ENCODE peak calls at places on chromosome 14, in seven cellular contexts. X is endodermal cell; Y is AG04450; C is K562; I is psoas muscle; P is CD4-positive, alpha-beta T cell; O is cardiac muscle cell. J is an unnamed sample.

GRCh38 chr14:104202259-104203070 is 64.1 kb downstream of the KIF26A start:
- DNase-seq in X (no peak), Y (no peak), C (no peak), I (no peak), P (no peak), O (no peak), J (peak)

GRCh38 chr14:67186789-67187188 is 2.5 kb upstream of the GARIN2 start:
- DNase-seq in X (no peak), Y (no peak), C (no peak), I (no peak), P (no peak), O (no peak), J (no peak)

GRCh38 chr14:100051543-100051942 is 13.7 kb upstream of the EVL start:
- DNase-seq in X (no peak), Y (no peak), C (no peak), I (no peak), P (no peak), O (no peak), J (no peak)

GRCh38 chr14:61033024-61033423 is 52.0 kb downstream of the SLC38A6 start:
- DNase-seq in X (no peak), Y (no peak), C (no peak), I (no peak), P (no peak), O (no peak), J (no peak)

GRCh38 chr14:81031488-81031887 is 76.1 kb downstream of the TSHR start:
- DNase-seq in X (no peak), Y (no peak), C (no peak), I (no peak), P (no peak), O (no peak), J (no peak)

GRCh38 chr14:28673056-28673455 is 93.5 kb upstream of the FOXG1 start:
- DNase-seq in X (no peak), Y (no peak), C (no peak), I (no peak), P (no peak), O (no peak), J (no peak)

GRCh38 chr14:61512026-61512425 is 183.3 kb upstream of the HIF1A start:
- DNase-seq in X (no peak), Y (no peak), C (no peak), I (no peak), P (no peak), O (peak), J (no peak)

GRCh38 chr14:99682809-99683618 is 1.1 kb upstream of the CYP46A1 start:
- DNase-seq in X (peak), Y (peak), C (peak), I (peak), P (peak), O (peak), J (peak)

GRCh38 chr14:79745046-79745445 is 466.3 kb downstream of the DIO2 start:
- DNase-seq in X (no peak), Y (no peak), C (no peak), I (no peak), P (no peak), O (no peak), J (no peak)

GRCh38 chr14:24837280-24838046 is 203.5 kb upstream of the GZMB start:
- DNase-seq in X (peak), Y (no peak), C (no peak), I (no peak), P (no peak), O (peak), J (no peak)

GRCh38 chr14:58565834-58566233 is 71.9 kb upstream of the DACT1 start:
- DNase-seq in X (no peak), Y (no peak), C (peak), I (no peak), P (no peak), O (no peak), J (no peak)

GRCh38 chr14:66139432-66139831 is 346.7 kb upstream of the CCDC196 start:
- DNase-seq in X (no peak), Y (no peak), C (no peak), I (no peak), P (no peak), O (no peak), J (no peak)

GRCh38 chr14:35504260-35504659 is 29.7 kb upstream of the INSM2 start:
- DNase-seq in X (no peak), Y (no peak), C (no peak), I (no peak), P (no peak), O (no peak), J (no peak)

GRCh38 chr14:64234877-64235651 is 59.1 kb downstream of the ESR2 start:
- DNase-seq in X (peak), Y (no peak), C (no peak), I (no peak), P (no peak), O (peak), J (no peak)

GRCh38 chr14:105095236-105095805 is 30.1 kb upstream of the GPR132 start:
- DNase-seq in X (no peak), Y (no peak), C (no peak), I (no peak), P (no peak), O (no peak), J (no peak)

GRCh38 chr14:101315802-101316296 is 245.4 kb upstream of the DIO3 start:
- DNase-seq in X (no peak), Y (no peak), C (no peak), I (no peak), P (no peak), O (no peak), J (no peak)

GRCh38 chr14:104688755-104689619 is at the start of gene INF2:
- DNase-seq in X (peak), Y (no peak), C (peak), I (peak), P (peak), O (peak), J (peak)

GRCh38 chr14:98270201-98270600 is 1001.8 kb downstream of the BCL11B start:
- DNase-seq in X (no peak), Y (no peak), C (no peak), I (no peak), P (no peak), O (no peak), J (no peak)

GRCh38 chr14:75566321-75566720 is 12.1 kb upstream of the FLVCR2 start:
- DNase-seq in X (no peak), Y (no peak), C (no peak), I (no peak), P (peak), O (no peak), J (no peak)

GRCh38 chr14:64732066-64732465 is 27.8 kb downstream of the PLEKHG3 start:
- DNase-seq in X (peak), Y (no peak), C (no peak), I (peak), P (no peak), O (no peak), J (no peak)

GRCh38 chr14:89753828-89754439 is 200.6 kb downstream of the EFCAB11 start:
- DNase-seq in X (no peak), Y (no peak), C (no peak), I (no peak), P (no peak), O (no peak), J (no peak)

GRCh38 chr14:31942216-31942841 is 134.8 kb upstream of the ARHGAP5 start:
- DNase-seq in X (peak), Y (no peak), C (no peak), I (no peak), P (no peak), O (no peak), J (no peak)

GRCh38 chr14:22854963-22855724 is 16.4 kb upstream of the LRP10 start:
- DNase-seq in X (no peak), Y (no peak), C (no peak), I (no peak), P (no peak), O (no peak), J (no peak)

GRCh38 chr14:91119556-91120311 is 5.9 kb downstream of the DGLUCY start:
- DNase-seq in X (no peak), Y (no peak), C (no peak), I (peak), P (no peak), O (no peak), J (no peak)

GRCh38 chr14:53306267-53306721 is 153.2 kb upstream of the DDHD1 start:
- DNase-seq in X (peak), Y (peak), C (peak), I (peak), P (peak), O (peak), J (peak)

GRCh38 chr14:39431416-39432178 is 636 bp downstream of the FBXO33 start:
- DNase-seq in X (peak), Y (no peak), C (peak), I (peak), P (peak), O (peak), J (peak)

GRCh38 chr14:72701610-72702009 is 192.3 kb downstream of the DPF3 start:
- DNase-seq in X (peak), Y (no peak), C (no peak), I (no peak), P (no peak), O (peak), J (no peak)

DNA sequence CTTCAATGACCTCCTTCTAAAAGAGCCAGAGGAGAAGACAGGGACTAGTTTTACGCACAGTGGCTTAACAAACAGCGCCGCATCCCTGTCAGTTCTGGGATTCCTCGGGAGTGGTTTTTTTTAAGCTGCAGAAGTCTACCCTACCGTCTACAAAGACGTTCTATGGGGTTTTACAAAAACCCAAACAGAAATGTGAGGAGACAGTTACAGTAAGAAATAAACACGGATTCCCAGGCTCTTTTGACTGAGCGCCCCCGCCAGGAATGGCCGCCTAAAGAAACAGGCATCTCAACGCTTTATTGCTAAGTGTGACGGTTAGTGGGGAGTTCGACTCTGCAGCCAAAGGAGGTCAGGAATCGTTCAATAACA is 484 bp downstream of the ALKBH1 start:
- DNase-seq in X (peak), Y (peak), C (peak), I (no peak), P (no peak), O (peak), J (peak)
- TF ChIP-seq CTCF in X (peak), Y (peak), C (peak), I (peak), P (no peak), O (peak), J (peak)

DNA sequence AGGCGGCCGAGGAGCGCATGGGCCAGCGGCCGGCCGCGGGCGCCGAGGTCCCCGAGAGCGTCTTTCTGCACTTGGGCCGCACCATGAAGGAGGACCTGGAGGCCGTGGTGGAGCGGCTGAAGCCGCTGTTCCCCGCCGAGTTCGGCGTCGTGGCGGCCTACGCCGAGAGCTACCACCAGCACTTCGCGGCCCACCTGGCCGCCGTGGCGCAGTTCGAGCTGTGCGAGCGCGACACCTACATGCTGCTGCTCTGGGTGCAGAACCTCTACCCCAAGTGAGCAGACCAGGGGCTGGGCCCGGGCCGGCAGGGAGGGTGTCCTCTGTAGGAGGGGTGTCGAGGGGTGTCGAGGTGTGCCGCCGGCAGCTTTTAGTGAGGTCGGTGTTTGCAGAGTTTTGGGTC is 4.1 kb downstream of the TNFAIP2 start:
- DNase-seq in X (no peak), Y (no peak), C (no peak), I (no peak), P (no peak), O (no peak), J (no peak)
- H3K27ac ChIP-seq in X (no peak), Y (no peak), C (no peak), I (peak), P (no peak), O (no peak), J (no peak)

GRCh38 chr14:96934961-96935360 is 137.8 kb downstream of the VRK1 start:
- DNase-seq in X (no peak), Y (no peak), C (no peak), I (no peak), P (no peak), O (no peak), J (no peak)
- TF ChIP-seq CTCF in X (no peak), Y (no peak), C (no peak), I (no peak), P (no peak), O (no peak), J (no peak)

GRCh38 chr14:49984419-49984818 is 91.5 kb downstream of the ARF6 start:
- DNase-seq in X (no peak), Y (no peak), C (no peak), I (no peak), P (no peak), O (no peak), J (no peak)

GRCh38 chr14:49980027-49980426 is 87.1 kb downstream of the ARF6 start:
- DNase-seq in X (no peak), Y (no peak), C (no peak), I (no peak), P (no peak), O (no peak), J (no peak)

GRCh38 chr14:49986344-49987014 is 93.6 kb downstream of the ARF6 start:
- DNase-seq in X (no peak), Y (no peak), C (no peak), I (no peak), P (no peak), O (peak), J (no peak)

GRCh38 chr14:49982522-49982951 is 89.7 kb downstream of the ARF6 start:
- DNase-seq in X (no peak), Y (peak), C (no peak), I (no peak), P (no peak), O (peak), J (no peak)

DNA sequence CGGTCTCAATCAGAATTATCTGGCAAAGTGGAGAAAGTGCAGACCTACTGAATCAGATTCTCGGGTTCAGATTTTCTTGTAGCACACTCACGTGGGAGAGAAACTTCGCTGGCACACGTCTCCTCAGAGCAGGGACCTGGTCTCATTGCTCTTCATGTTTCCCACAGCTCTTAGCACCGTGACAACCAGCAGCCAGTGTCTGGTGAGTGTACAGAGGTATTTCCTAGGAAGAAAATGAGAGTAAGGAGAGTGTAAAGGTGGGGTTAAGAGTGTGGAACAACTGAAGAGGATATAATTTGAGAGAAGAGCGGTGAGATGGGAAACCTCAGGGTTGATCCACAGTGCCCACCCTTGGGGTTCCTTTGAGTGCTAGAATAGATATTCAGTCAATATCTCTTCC is 89.2 kb downstream of the ARF6 start:
- DNase-seq in X (no peak), Y (no peak), C (no peak), I (no peak), P (no peak), O (peak), J (no peak)
- H3K27ac ChIP-seq in X (no peak), Y (peak), C (no peak), I (no peak), P (peak), O (no peak), J (peak)

DNA sequence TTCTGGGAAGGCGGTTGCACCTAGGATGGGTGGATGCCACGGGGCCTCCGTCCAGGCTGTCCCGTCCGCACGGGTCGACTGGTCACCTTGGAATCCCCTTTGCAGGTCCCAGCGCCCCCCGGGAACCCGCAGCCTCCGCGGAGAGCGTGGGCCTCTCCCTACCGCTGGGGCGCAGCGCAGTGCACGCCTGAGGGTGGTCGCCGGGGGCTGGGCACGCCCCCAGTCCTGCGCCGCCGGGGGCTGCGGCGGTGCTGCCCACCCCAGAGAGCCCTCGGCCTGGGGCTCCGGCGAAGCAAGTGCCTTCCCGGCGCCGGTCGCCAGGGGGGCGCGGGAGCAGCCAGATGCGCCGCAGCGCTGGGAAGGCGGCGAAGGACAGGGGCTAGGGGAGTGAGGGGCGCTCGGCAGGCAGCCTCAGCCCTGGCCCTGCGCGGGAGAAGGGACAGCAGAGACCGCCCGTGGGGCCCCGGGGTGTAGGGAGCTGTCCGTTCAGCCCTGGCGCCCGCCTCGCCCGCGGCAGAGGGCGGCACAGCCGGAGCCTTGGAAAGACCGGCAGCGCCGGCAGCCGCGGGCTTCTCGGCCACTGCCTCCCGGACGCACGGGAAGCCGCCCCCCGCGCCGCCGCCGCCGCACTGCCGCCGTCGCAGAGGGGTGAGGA is 527 bp downstream of the ZDHHC22 start:
- DNase-seq in X (peak), Y (no peak), C (peak), I (no peak), P (no peak), O (peak), J (no peak)
- TF ChIP-seq CTCF in X (peak), Y (peak), C (no peak), I (peak), P (no peak), O (peak), J (peak)

DNA sequence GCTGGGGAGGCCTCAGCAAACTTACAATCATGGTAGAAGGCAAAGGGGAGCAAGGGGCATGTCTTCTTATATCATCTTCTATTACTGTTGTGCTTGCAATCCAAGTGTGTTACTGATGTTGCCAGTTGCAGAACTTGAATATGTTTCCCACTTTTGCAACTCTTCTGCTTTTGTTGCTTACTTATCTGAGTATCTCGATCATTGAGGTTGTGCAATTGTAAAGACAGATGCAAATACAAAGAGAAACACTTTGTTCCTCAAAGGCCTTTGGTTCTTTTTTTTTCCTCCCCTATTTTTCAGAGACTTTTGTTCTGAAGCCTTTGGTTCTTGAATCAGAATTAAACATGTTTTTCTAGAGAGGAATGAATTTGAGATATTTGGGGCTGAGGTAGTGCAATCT is 3.7 kb upstream of the COX8C start:
- DNase-seq in X (no peak), Y (no peak), C (no peak), I (no peak), P (no peak), O (no peak), J (no peak)
- H3K27ac ChIP-seq in X (no peak), Y (no peak), C (no peak), I (no peak), P (no peak), O (no peak), J (no peak)

DNA sequence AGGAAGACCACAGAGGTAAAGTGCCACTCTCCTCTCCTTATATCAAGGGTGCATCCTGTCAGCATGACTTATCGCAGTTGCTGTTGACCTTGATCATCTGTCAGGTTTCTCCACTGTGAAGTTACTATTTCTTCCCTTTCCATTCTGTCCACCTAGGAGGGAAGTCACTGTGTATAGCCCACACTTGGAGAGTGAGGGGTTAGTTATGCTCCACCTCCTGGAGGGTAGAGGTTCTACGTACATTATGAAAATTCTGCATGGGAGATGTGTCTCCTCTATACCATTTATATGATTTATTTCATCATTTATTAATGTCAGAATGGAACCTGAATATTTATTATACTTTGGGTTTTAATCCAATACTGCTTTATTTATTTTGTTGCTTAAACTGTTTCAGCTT is 40.2 kb upstream of the SMOC1 start:
- DNase-seq in X (no peak), Y (no peak), C (no peak), I (no peak), P (no peak), O (no peak), J (no peak)
- TF ChIP-seq CTCF in X (no peak), Y (no peak), C (no peak), I (no peak), P (no peak), O (no peak), J (no peak)

J was measured in testis.